ENCODE peak calls at places on chromosomes 2 and 18, in seven cellular contexts. E, Z, C, T, J, L and P are unnamed samples.

GRCh38 chr2:220163486-220163885 is 536.1 kb downstream of the SLC4A3 start:
- DNase-seq in E (no peak), J (no peak), Z (no peak), T (no peak), C (no peak), L (no peak), P (no peak)

GRCh38 chr2:196123679-196124373 is 47.6 kb downstream of the STK17B start:
- DNase-seq in J (no peak), T (peak; percentile 39), E (no peak), C (no peak), L (no peak), Z (no peak), P (no peak)

GRCh38 chr2:199988176-199988575 is 32.8 kb downstream of the MAIP1 start:
- DNase-seq in E (no peak), C (no peak), Z (peak; percentile 52), T (no peak), L (peak; percentile 71), J (no peak), P (no peak)

GRCh38 chr2:58051445-58051844 is 4.8 kb downstream of the VRK2 start:
- DNase-seq in C (no peak), Z (no peak), T (no peak), J (no peak), L (no peak), E (no peak), P (no peak)

GRCh38 chr18:3479978-3480377 is 30.0 kb downstream of the TGIF1 start:
- DNase-seq in J (no peak), Z (no peak), E (no peak), C (no peak), T (no peak), L (no peak), P (no peak)

GRCh38 chr18:816088-816653 is 4.1 kb upstream of the YES1 start:
- DNase-seq in L (no peak), E (no peak), C (no peak), T (no peak), J (no peak), Z (no peak), P (no peak)

GRCh38 chr2:32591669-32592463 is 36.0 kb upstream of the TTC27 start:
- DNase-seq in J (no peak), E (no peak), C (no peak), Z (peak; percentile 94), T (no peak), L (no peak), P (no peak)

GRCh38 chr2:8575011-8575750 is 106.7 kb upstream of the ID2 start:
- DNase-seq in J (no peak), C (no peak), Z (peak; percentile 80), E (no peak), T (no peak), L (no peak), P (no peak)

GRCh38 chr18:6837904-6838303 is 108.4 kb downstream of the ARHGAP28 start:
- DNase-seq in J (no peak), L (no peak), C (no peak), T (no peak), Z (no peak), E (no peak), P (no peak)

GRCh38 chr18:22342625-22343024 is 75.1 kb downstream of the CTAGE1 start:
- DNase-seq in C (peak; percentile 8), Z (no peak), E (peak; percentile 78), J (no peak), L (no peak), T (no peak), P (no peak)

GRCh38 chr2:207086136-207086535 is 79.6 kb downstream of the KLF7 start:
- DNase-seq in Z (no peak), T (no peak), J (no peak), E (no peak), C (no peak), L (no peak), P (no peak)

GRCh38 chr2:24930768-24931167 is 10.7 kb upstream of the ADCY3 start:
- DNase-seq in Z (peak; percentile 63), J (no peak), E (no peak), T (no peak), C (no peak), L (no peak), P (no peak)

GRCh38 chr2:205730701-205731271 is 48.5 kb downstream of the NRP2 start:
- DNase-seq in J (no peak), L (peak; percentile 45), E (no peak), Z (no peak), C (no peak), T (no peak), P (no peak)

GRCh38 chr2:216882876-216883275 is 23.0 kb upstream of the TNP1 start:
- DNase-seq in C (no peak), J (no peak), L (no peak), Z (no peak), E (no peak), T (peak; percentile 17), P (no peak)

GRCh38 chr2:177164131-177164530 is 48.5 kb upstream of the HNRNPA3 start:
- DNase-seq in E (no peak), J (no peak), T (no peak), C (no peak), L (no peak), Z (no peak), P (no peak)

GRCh38 chr18:55839350-55839749 is 251.4 kb upstream of the TCF4 start:
- DNase-seq in L (peak; percentile 82), E (no peak), C (no peak), J (no peak), Z (no peak), T (no peak), P (no peak)

GRCh38 chr2:235762832-235763598 is 269.2 kb downstream of the AGAP1 start:
- DNase-seq in C (no peak), L (no peak), Z (no peak), E (peak; percentile 8), T (no peak), J (no peak), P (no peak)